ENCODE peak calls at places on chromosomes 6 and 20, in six cellular contexts. Q, J, W, D, M and A are unnamed samples.

GRCh38 chr20:57133926-57134650 is 132.4 kb downstream of the BMP7 start:
- DNase-seq in W (no peak), D (no peak), M (no peak), Q (no peak), J (no peak), A (no peak)

GRCh38 chr20:50982372-50982771 is 23.8 kb downstream of the MOCS3 start:
- DNase-seq in W (no peak), D (no peak), Q (no peak), J (no peak), M (no peak), A (no peak)

GRCh38 chr6:90860822-90861601 is 274.1 kb upstream of the MAP3K7 start:
- DNase-seq in M (peak; percentile 10), Q (no peak), D (no peak), W (no peak), J (no peak), A (no peak)

GRCh38 chr6:159431750-159432149 is 261.3 kb downstream of the SOD2 start:
- DNase-seq in J (no peak), D (no peak), M (no peak), W (no peak), Q (no peak), A (no peak)

GRCh38 chr6:149501201-149501600 is 16.4 kb upstream of the ZC3H12D start:
- DNase-seq in M (no peak), D (no peak), Q (no peak), W (no peak), J (no peak), A (no peak)

GRCh38 chr6:4503700-4504099 is 272.5 kb upstream of the CDYL start:
- DNase-seq in W (no peak), Q (no peak), J (no peak), D (no peak), M (no peak), A (no peak)

GRCh38 chr6:12138377-12138776 is 126.3 kb downstream of the HIVEP1 start:
- DNase-seq in Q (no peak), J (no peak), D (peak; percentile 66), M (peak; percentile 52), W (no peak), A (no peak)

GRCh38 chr20:46268131-46268611 is 40.1 kb downstream of the CDH22 start:
- DNase-seq in M (no peak), D (no peak), J (no peak), W (no peak), Q (no peak), A (no peak)

GRCh38 chr6:166348305-166348949 is 6.1 kb upstream of the SFT2D1 start:
- DNase-seq in D (no peak), W (no peak), M (no peak), Q (no peak), J (no peak), A (no peak)

GRCh38 chr6:57068066-57068465 is 21.6 kb downstream of the KIAA1586 start:
- DNase-seq in M (no peak), Q (no peak), D (no peak), J (no peak), W (no peak), A (no peak)

GRCh38 chr20:21523398-21523868 is 9.6 kb upstream of the NKX2-2 start:
- DNase-seq in J (no peak), M (no peak), W (no peak), D (no peak), Q (no peak), A (no peak)

GRCh38 chr6:100269189-100269588 is 195.5 kb downstream of the SIM1 start:
- DNase-seq in W (no peak), M (no peak), D (no peak), J (no peak), Q (no peak), A (no peak)

GRCh38 chr6:31356946-31357466 is at the start of gene HLA-B:
- DNase-seq in D (peak; percentile 93), J (peak; percentile 64), M (peak; percentile 51), W (peak; percentile 68), Q (peak; percentile 38), A (peak; percentile 56)

GRCh38 chr6:127857051-127857637 is 43.7 kb downstream of the THEMIS start:
- DNase-seq in Q (no peak), W (no peak), M (no peak), J (no peak), D (no peak), A (no peak)

GRCh38 chr6:11343963-11344714 is 111.7 kb upstream of the NEDD9 start:
- DNase-seq in W (no peak), M (no peak), J (no peak), Q (no peak), D (no peak), A (no peak)

GRCh38 chr20:19211661-19212523 is 550 bp upstream of the SLC24A3 start:
- DNase-seq in M (no peak), Q (no peak), D (no peak), J (no peak), W (no peak), A (no peak)

GRCh38 chr6:11770546-11771466 is 7.8 kb downstream of the ADTRP start:
- DNase-seq in Q (no peak), D (no peak), W (peak; percentile 88), J (no peak), M (no peak), A (peak; percentile 45)

GRCh38 chr6:2124260-2124709 is 121.1 kb downstream of the GMDS start:
- DNase-seq in D (no peak), J (no peak), W (no peak), Q (no peak), M (no peak), A (no peak)

GRCh38 chr6:147392917-147393625 is 115.4 kb upstream of the SAMD5 start:
- DNase-seq in J (no peak), M (no peak), Q (no peak), W (no peak), D (no peak), A (no peak)

GRCh38 chr20:47681977-47682812 is 103.1 kb downstream of the SULF2 start:
- DNase-seq in W (peak; percentile 23), Q (no peak), D (no peak), M (no peak), J (no peak), A (no peak)